ENCODE peak calls at places on chromosome 22, in six cellular contexts. L is NB4, X is transverse colon, T is GM06990, Y is epithelial cell of esophagus, U is pancreas. I is an unnamed sample.

GRCh38 chr22:35835998-35836691 is 118.5 kb downstream of the APOL5 start:
- DNase-seq in Y (peak; percentile 85), L (no peak), X (peak; percentile 38), T (no peak), U (peak; percentile 22), I (peak; percentile 93)

GRCh38 chr22:38824587-38824986 is 19.2 kb downstream of the NPTXR start:
- DNase-seq in L (peak; percentile 78), U (peak; percentile 35), X (peak; percentile 31), T (no peak), Y (peak; percentile 75), I (peak; percentile 41)

GRCh38 chr22:23591203-23591791 is 11.2 kb upstream of the IGLL1 start:
- DNase-seq in Y (peak; percentile 53), U (peak; percentile 65), T (peak; percentile 28), X (peak; percentile 50), L (peak; percentile 73), I (no peak)

GRCh38 chr22:35303029-35303624 is 3.4 kb downstream of the TOM1 start:
- DNase-seq in T (no peak), U (no peak), X (no peak), L (no peak), Y (no peak), I (no peak)

GRCh38 chr22:29524440-29525191 is 28.9 kb downstream of the THOC5 start:
- DNase-seq in T (no peak), U (no peak), L (peak; percentile 55), Y (peak; percentile 24), X (peak; percentile 22), I (no peak)

GRCh38 chr22:25746012-25746373 is 4.0 kb downstream of the MYO18B start:
- DNase-seq in U (no peak), T (no peak), Y (peak; percentile 65), L (no peak), X (no peak), I (no peak)

GRCh38 chr22:29523761-29524160 is 29.8 kb downstream of the THOC5 start:
- DNase-seq in L (no peak), Y (no peak), X (no peak), U (no peak), T (no peak), I (no peak)

GRCh38 chr22:37167176-37167980 is 17.7 kb upstream of the IL2RB start:
- DNase-seq in Y (no peak), U (no peak), T (no peak), X (peak; percentile 62), L (no peak), I (no peak)

GRCh38 chr22:36073476-36073875 is 44.9 kb upstream of the RBFOX2 start:
- DNase-seq in L (no peak), X (no peak), Y (no peak), U (no peak), T (no peak), I (no peak)

GRCh38 chr22:38923463-38924196 is 33.8 kb upstream of the APOBEC3A start:
- DNase-seq in X (peak; percentile 77), U (peak; percentile 78), L (no peak), T (no peak), Y (peak; percentile 55), I (peak; percentile 92)

GRCh38 chr22:17241571-17242310 is 22.5 kb upstream of the ADA2 start:
- DNase-seq in Y (no peak), U (no peak), X (no peak), T (no peak), L (peak; percentile 27), I (no peak)

GRCh38 chr22:29992341-29993275 is 87.7 kb upstream of the HORMAD2 start:
- DNase-seq in L (no peak), Y (peak; percentile 94), T (no peak), U (no peak), X (no peak), I (no peak)

GRCh38 chr22:43443072-43443471 is 31.3 kb downstream of the MPPED1 start:
- DNase-seq in T (no peak), X (no peak), U (no peak), Y (no peak), L (no peak), I (no peak)

GRCh38 chr22:30628491-30628890 is 7.1 kb upstream of the SLC35E4 start:
- DNase-seq in L (no peak), T (no peak), X (no peak), U (no peak), Y (no peak), I (no peak)

GRCh38 chr22:28408702-28409101 is 270.9 kb downstream of the TTC28 start:
- DNase-seq in Y (no peak), X (no peak), L (no peak), T (no peak), U (no peak), I (no peak)

GRCh38 chr22:28570697-28571373 is 108.8 kb downstream of the TTC28 start:
- DNase-seq in L (no peak), T (no peak), X (no peak), U (no peak), Y (no peak), I (no peak)

GRCh38 chr22:17767236-17768065 is 6.8 kb downstream of the BID start:
- DNase-seq in T (peak; percentile 57), X (no peak), L (no peak), U (no peak), Y (no peak), I (no peak)

GRCh38 chr22:29039148-29039547 is 22.5 kb downstream of the C22orf31 start:
- DNase-seq in T (no peak), X (no peak), U (no peak), Y (no peak), L (no peak), I (no peak)

GRCh38 chr22:23178512-23179254 is 1.6 kb upstream of the BCR start:
- DNase-seq in Y (peak; percentile 61), T (no peak), U (peak; percentile 45), X (peak; percentile 72), L (peak; percentile 61), I (peak; percentile 33)

GRCh38 chr22:37050913-37051628 is 471 bp upstream of the KCTD17 start:
- DNase-seq in Y (no peak), X (no peak), U (no peak), T (no peak), L (no peak), I (no peak)

GRCh38 chr22:31291716-31292644 is at the start of gene PIK3IP1:
- DNase-seq in L (peak; percentile 88), Y (peak; percentile 94), U (peak; percentile 89), X (peak; percentile 95), T (peak; percentile 71), I (no peak)

GRCh38 chr22:48415535-48415934 is 1412.1 kb downstream of the BRD1 start:
- DNase-seq in U (no peak), L (no peak), Y (no peak), T (no peak), X (no peak), I (no peak)

GRCh38 chr22:37571258-37571991 is 8.5 kb downstream of the LGALS2 start:
- DNase-seq in T (no peak), Y (peak; percentile 77), L (peak; percentile 39), X (no peak), U (peak; percentile 50), I (no peak)

GRCh38 chr22:24707477-24707816 is 67.1 kb downstream of the PIWIL3 start:
- DNase-seq in X (peak; percentile 21), L (peak; percentile 72), T (no peak), Y (no peak), U (no peak), I (no peak)

GRCh38 chr22:38317237-38317994 is at the start of gene CSNK1E:
- DNase-seq in L (peak; percentile 70), X (peak; percentile 86), Y (peak; percentile 73), U (peak; percentile 73), T (peak; percentile 66), I (no peak)

GRCh38 chr22:27724181-27724580 is 77.4 kb downstream of the MN1 start:
- DNase-seq in L (no peak), U (no peak), Y (no peak), X (no peak), T (no peak), I (no peak)

DNA sequence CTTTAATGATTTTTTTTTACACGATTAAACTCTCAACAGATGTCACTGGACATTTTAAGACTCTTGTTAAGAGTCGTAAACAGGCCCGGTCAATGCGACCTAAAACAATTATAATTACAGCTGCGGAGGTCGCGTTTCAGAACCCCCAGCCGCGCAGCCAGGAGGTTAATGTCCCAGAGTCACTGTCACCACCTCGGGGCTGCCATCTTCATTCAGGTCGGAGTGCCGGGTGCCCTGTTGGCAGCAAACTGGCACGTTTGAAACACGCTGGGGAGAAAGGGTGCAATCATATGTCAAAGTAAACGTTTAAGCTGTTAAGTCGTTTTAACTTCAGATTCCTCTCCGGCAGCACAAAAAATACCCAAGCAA is 711 bp upstream of the PHF21B start:
- DNase-seq in T (no peak), U (no peak), L (no peak), Y (no peak), X (no peak), I (no peak)
- H3K4me3 ChIP-seq in T (peak overlapping the region; percentile 57), U (peak overlapping the region; percentile 42), L (no peak overlapping the region), Y (peak overlapping the region; percentile 40), X (no peak overlapping the region), I (peak overlapping the region; percentile 48)

DNA sequence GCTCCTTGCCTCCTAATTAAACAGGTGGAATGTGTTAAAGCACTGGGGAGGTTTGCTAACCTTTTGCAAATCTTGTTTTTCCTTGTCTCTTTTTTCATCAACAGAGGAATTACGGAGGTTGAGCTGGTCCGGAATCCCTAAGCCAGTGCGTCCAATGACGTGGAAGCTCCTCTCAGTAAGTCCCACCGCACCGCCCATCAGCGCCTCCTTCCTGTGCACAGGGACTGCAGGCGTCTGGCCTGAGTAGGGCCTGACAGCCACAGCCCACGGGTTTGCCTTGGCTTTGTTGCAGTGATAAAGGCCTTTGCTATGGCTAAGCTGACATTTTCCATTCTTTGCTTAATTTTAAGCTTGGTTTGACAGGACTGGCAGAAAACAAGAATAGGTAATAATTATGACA is 116.1 kb downstream of the TBC1D22A start:
- DNase-seq in T (no peak), Y (no peak), L (peak; percentile 42), X (no peak), U (no peak), I (no peak)
- TF ChIP-seq CTCF in T (no peak), Y (no peak), L (no peak), X (no peak), U (no peak), I (peak; percentile 6)

DNA sequence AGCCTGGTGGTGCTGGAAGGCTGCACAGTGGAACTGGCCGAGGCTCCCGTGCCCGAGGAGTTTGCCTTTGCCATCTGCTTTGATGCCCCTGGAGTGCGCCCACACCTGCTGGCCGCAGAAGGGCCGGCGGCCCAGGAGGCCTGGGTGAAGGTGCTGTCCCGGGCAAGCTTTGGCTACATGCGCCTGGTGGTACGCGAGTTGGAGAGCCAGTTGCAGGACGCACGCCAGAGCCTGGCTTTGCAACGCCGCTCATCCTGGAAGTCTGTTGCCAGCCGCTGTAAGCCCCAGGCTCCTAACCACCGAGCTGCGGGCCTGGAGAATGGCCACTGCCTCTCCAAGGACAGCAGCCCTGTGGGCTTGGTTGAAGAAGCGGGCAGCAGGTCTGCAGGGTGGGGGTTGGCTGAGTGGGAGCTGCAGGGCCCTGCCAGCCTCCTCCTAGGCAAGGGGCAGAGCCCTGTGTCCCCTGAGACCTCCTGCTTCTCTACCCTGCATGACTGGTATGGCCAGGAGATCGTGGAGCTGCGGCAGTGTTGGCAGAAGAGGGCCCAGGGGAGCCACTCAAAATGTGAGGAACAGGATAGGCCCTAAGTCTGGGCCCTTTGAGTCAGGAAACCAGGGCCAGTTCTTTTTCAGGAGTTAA is 1.9 kb upstream of the SMDT1 start:
- DNase-seq in Y (no peak), L (no peak), X (no peak), U (no peak), T (no peak), I (no peak)
- H3K4me3 ChIP-seq in Y (no peak overlapping the region), L (no peak overlapping the region), X (no peak overlapping the region), U (no peak overlapping the region), T (no peak overlapping the region), I (no peak overlapping the region)

DNA sequence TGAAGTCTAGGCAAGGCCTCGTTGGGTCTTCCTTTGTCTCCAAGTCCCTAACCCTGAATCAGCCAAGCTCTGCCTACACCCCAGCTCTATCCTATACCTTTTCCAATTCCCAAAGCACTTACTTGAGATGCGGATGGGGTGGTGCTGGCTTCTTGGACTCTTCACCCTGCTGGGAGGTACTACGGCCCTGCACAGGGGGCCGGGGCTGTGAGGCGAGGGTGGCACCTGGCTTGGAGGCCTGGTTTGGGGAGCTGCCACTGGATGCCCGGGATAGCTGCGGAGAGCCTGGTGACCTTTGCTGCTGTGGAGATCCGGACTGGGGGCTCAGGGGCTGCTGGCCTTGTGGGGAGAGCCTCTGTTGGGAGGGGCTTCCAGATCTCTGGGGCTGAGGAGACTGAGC is 43.3 kb downstream of the FBXO7 start:
- DNase-seq in L (no peak), X (no peak), Y (no peak), U (no peak), T (no peak), I (no peak)
- TF ChIP-seq CTCF in L (no peak), X (no peak), Y (no peak), U (no peak), T (no peak), I (no peak)